ENCODE peak calls at places on chromosomes 12 and 14, in four cellular contexts. One of them, this sample, is unnamed.

GRCh38 chr12:18643673-18644072 is 94.1 kb downstream of the PLCZ1 start:
- DNase-seq in kidney epithelial cell: no peak
- DNase-seq in endothelial cell of umbilical vein: no peak
- DNase-seq in AG09309: peak
- DNase-seq in this sample: no peak

GRCh38 chr12:123056053-123056452 is 75.6 kb downstream of the ARL6IP4 start:
- DNase-seq in endothelial cell of umbilical vein: no peak
- DNase-seq in AG09309: no peak
- DNase-seq in kidney epithelial cell: no peak
- DNase-seq in this sample: no peak

GRCh38 chr14:32366995-32367394 is 37.9 kb downstream of the AKAP6 start:
- DNase-seq in kidney epithelial cell: no peak
- DNase-seq in endothelial cell of umbilical vein: no peak
- DNase-seq in AG09309: no peak
- DNase-seq in this sample: peak

GRCh38 chr14:89720741-89721315 is 233.7 kb downstream of the EFCAB11 start:
- DNase-seq in endothelial cell of umbilical vein: no peak
- DNase-seq in AG09309: no peak
- DNase-seq in kidney epithelial cell: no peak
- DNase-seq in this sample: no peak

GRCh38 chr12:122437656-122438121 is 15.2 kb upstream of the CLIP1 start:
- DNase-seq in kidney epithelial cell: no peak
- DNase-seq in endothelial cell of umbilical vein: no peak
- DNase-seq in AG09309: no peak
- DNase-seq in this sample: no peak

GRCh38 chr14:61281186-61281676 is at the start of gene TMEM30B:
- DNase-seq in endothelial cell of umbilical vein: no peak
- DNase-seq in kidney epithelial cell: no peak
- DNase-seq in AG09309: no peak
- DNase-seq in this sample: no peak

GRCh38 chr12:118190266-118190665 is 54.3 kb downstream of the PEBP1 start:
- DNase-seq in kidney epithelial cell: no peak
- DNase-seq in AG09309: no peak
- DNase-seq in endothelial cell of umbilical vein: peak
- DNase-seq in this sample: no peak

GRCh38 chr12:104142543-104142942 is 4.5 kb upstream of the NFYB start:
- DNase-seq in endothelial cell of umbilical vein: no peak
- DNase-seq in AG09309: no peak
- DNase-seq in kidney epithelial cell: no peak
- DNase-seq in this sample: no peak

GRCh38 chr14:61631044-61631692 is 64.1 kb upstream of the HIF1A start:
- DNase-seq in AG09309: no peak
- DNase-seq in kidney epithelial cell: no peak
- DNase-seq in endothelial cell of umbilical vein: no peak
- DNase-seq in this sample: no peak

GRCh38 chr12:46390881-46391280 is 18.3 kb upstream of the SLC38A2 start:
- DNase-seq in endothelial cell of umbilical vein: peak
- DNase-seq in AG09309: no peak
- DNase-seq in kidney epithelial cell: no peak
- DNase-seq in this sample: no peak

GRCh38 chr12:78928200-78929074 is 63.9 kb downstream of the SYT1 start:
- DNase-seq in endothelial cell of umbilical vein: peak
- DNase-seq in kidney epithelial cell: peak
- DNase-seq in AG09309: peak
- DNase-seq in this sample: peak

GRCh38 chr14:104238424-104239184 is 100.2 kb downstream of the KIF26A start:
- DNase-seq in AG09309: no peak
- DNase-seq in endothelial cell of umbilical vein: no peak
- DNase-seq in kidney epithelial cell: no peak
- DNase-seq in this sample: no peak

GRCh38 chr12:52395761-52396434 is 10.2 kb downstream of the KRT82 start:
- DNase-seq in kidney epithelial cell: no peak
- DNase-seq in AG09309: no peak
- DNase-seq in endothelial cell of umbilical vein: no peak
- DNase-seq in this sample: no peak

GRCh38 chr12:123427036-123427769 is 9.3 kb downstream of the RILPL2 start:
- DNase-seq in AG09309: no peak
- DNase-seq in endothelial cell of umbilical vein: no peak
- DNase-seq in kidney epithelial cell: no peak
- DNase-seq in this sample: no peak

GRCh38 chr12:122870867-122871664 is 24.9 kb downstream of the VPS37B start:
- DNase-seq in AG09309: no peak
- DNase-seq in kidney epithelial cell: no peak
- DNase-seq in endothelial cell of umbilical vein: peak
- DNase-seq in this sample: no peak

GRCh38 chr14:76910371-76910890 is 84.2 kb downstream of the LRRC74A start:
- DNase-seq in kidney epithelial cell: no peak
- DNase-seq in AG09309: no peak
- DNase-seq in endothelial cell of umbilical vein: no peak
- DNase-seq in this sample: no peak

GRCh38 chr14:74955229-74955999 is at the start of gene PGF:
- DNase-seq in AG09309: no peak
- DNase-seq in kidney epithelial cell: no peak
- DNase-seq in endothelial cell of umbilical vein: peak
- DNase-seq in this sample: no peak

GRCh38 chr12:120538281-120539156 is 4.4 kb downstream of the RNF10 start:
- DNase-seq in kidney epithelial cell: peak
- DNase-seq in endothelial cell of umbilical vein: peak
- DNase-seq in AG09309: peak
- DNase-seq in this sample: peak

GRCh38 chr14:59918824-59919581 is 941 bp upstream of the LRRC9 start:
- DNase-seq in endothelial cell of umbilical vein: peak
- DNase-seq in kidney epithelial cell: no peak
- DNase-seq in AG09309: no peak
- DNase-seq in this sample: peak
- TF ChIP-seq CTCF in endothelial cell of umbilical vein: peak
- TF ChIP-seq CTCF in kidney epithelial cell: peak
- TF ChIP-seq CTCF in AG09309: peak
- TF ChIP-seq CTCF in this sample: peak

GRCh38 chr12:40012709-40013108 is 93.2 kb downstream of the SLC2A13 start:
- DNase-seq in AG09309: no peak
- DNase-seq in kidney epithelial cell: no peak
- DNase-seq in endothelial cell of umbilical vein: peak
- DNase-seq in this sample: no peak
- H3K4me3 ChIP-seq in AG09309: no peak
- H3K4me3 ChIP-seq in kidney epithelial cell: no peak
- H3K4me3 ChIP-seq in endothelial cell of umbilical vein: no peak
- H3K4me3 ChIP-seq in this sample: no peak

GRCh38 chr12:107405436-107405835 is 280.2 kb upstream of the PWP1 start:
- DNase-seq in AG09309: no peak
- DNase-seq in kidney epithelial cell: no peak
- DNase-seq in endothelial cell of umbilical vein: no peak
- DNase-seq in this sample: no peak

GRCh38 chr12:107404981-107405380 is 280.6 kb upstream of the PWP1 start:
- DNase-seq in kidney epithelial cell: no peak
- DNase-seq in AG09309: no peak
- DNase-seq in endothelial cell of umbilical vein: peak
- DNase-seq in this sample: no peak

GRCh38 chr12:107399061-107399460 is 286.5 kb upstream of the PWP1 start:
- DNase-seq in kidney epithelial cell: no peak
- DNase-seq in endothelial cell of umbilical vein: no peak
- DNase-seq in AG09309: no peak
- DNase-seq in this sample: peak

GRCh38 chr12:107400686-107401447 is 284.7 kb upstream of the PWP1 start:
- DNase-seq in AG09309: peak
- DNase-seq in kidney epithelial cell: no peak
- DNase-seq in endothelial cell of umbilical vein: no peak
- DNase-seq in this sample: peak

DNA sequence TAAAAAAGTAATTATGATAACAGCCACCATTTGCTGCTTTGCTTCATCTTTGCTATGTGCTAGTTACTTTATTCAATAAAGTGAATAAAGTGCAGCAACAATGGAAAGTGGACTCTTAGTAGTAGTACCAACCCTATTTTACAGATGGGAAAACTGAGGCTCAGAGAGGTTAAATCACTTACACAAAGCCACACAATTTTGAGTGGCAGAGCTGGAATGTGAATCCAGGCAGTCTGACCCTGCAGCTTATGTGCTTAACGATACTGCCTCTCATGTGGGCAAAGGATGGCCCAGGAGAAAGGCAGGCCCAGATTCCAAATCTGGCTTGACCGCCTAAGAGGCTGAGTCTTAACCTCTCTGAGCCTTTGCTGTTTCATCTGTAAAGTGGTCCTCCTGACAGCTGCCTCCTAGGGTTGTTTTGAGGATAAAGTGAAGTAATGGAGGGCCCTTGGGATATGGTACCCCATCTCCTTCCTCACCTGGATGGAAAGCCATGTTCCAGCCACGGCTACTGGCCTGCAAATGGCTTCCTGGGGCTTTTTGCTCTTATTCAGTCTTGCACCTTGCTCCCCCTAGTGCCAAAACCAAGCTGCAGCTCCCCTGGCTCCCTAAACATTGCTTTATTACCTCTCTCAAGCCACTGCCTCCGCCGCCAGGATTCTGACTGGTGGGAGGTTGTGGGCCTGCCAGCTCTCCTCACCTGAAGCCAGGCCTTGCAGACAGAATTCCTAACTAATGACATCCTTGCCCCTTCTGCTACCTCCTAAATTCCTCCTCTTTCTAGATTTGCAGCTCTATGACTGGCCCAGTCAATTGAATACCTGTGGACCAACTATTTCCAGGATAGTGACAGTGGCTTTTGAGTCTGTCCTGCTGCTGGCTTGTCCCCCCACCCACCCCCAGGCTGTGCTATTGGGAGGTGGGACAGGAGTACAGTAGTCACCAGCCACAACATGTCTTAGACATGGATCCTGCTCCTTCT is 283.3 kb upstream of the PWP1 start:
- DNase-seq in endothelial cell of umbilical vein: peak
- DNase-seq in AG09309: no peak
- DNase-seq in kidney epithelial cell: no peak
- DNase-seq in this sample: peak
- TF ChIP-seq CTCF in endothelial cell of umbilical vein: peak
- TF ChIP-seq CTCF in AG09309: peak
- TF ChIP-seq CTCF in kidney epithelial cell: peak
- TF ChIP-seq CTCF in this sample: peak

DNA sequence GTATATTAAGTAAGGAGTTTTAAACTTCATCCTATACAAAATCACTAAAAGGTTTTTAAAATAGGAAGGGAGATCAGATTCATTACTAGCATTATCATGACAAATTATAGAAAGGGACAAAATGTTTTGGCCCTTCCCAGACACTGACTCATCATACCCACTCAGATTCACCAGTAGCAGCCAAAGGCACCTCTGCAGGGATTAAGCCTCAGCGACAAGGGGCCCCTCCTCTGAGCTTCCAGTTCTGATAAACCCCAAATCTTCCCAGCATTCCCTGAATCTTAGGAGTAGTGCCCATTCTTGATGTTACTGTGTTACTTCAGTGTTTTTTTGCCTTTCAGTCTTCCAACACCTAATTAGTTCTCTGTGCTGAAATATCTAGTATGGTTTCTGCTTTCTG is 14.5 kb downstream of the KRAS start:
- DNase-seq in kidney epithelial cell: no peak
- DNase-seq in AG09309: no peak
- DNase-seq in endothelial cell of umbilical vein: no peak
- DNase-seq in this sample: no peak
- H3K4me3 ChIP-seq in kidney epithelial cell: no peak
- H3K4me3 ChIP-seq in AG09309: no peak
- H3K4me3 ChIP-seq in endothelial cell of umbilical vein: no peak
- H3K4me3 ChIP-seq in this sample: no peak

GRCh38 chr12:63420206-63420644 is 248.1 kb downstream of the DPY19L2 start:
- DNase-seq in endothelial cell of umbilical vein: peak
- DNase-seq in kidney epithelial cell: no peak
- DNase-seq in AG09309: peak
- DNase-seq in this sample: peak
- TF ChIP-seq CTCF in endothelial cell of umbilical vein: peak
- TF ChIP-seq CTCF in kidney epithelial cell: peak
- TF ChIP-seq CTCF in AG09309: peak
- TF ChIP-seq CTCF in this sample: peak

DNA sequence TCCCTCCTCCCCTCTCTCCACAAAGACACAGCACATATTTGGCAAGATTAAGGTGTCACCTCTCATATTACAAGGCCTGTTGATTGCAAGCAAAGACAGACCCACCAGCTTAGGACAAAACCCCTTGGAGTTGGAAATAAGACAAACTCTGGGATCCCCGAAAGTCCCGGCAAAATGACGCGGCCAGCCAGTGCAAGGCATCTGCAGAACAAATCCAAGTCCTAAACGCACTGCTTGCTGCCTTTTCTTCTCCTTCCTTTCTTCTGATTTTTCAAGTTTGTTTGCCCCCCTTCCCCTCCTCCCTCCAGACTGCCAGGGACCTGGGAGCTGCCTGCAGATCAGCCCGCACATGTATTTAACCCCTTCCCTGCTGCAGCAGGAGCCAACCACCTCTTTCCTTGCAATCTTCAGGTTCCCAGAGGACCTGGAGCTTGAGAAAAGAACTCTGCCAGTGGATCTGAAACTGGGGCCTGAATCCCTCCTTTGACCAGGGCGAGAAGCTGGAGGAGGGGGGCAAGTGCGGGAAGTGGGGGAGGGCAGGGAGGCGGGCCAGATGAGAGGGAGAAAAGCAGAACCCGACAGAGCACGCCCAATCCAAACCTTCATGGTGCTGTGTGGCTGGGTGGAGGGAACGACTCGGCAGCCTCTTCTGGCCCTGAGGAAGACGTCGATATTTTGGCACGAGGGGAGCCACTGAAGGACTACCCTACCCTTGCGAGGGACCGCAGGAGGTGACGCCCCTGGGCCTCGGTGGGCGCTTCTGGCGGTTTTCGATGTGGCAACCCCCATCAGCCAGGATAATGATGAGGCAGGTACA is 2.0 kb upstream of the NTF3 start:
- DNase-seq in AG09309: no peak
- DNase-seq in endothelial cell of umbilical vein: no peak
- DNase-seq in kidney epithelial cell: no peak
- DNase-seq in this sample: no peak
- H3K4me3 ChIP-seq in AG09309: no peak
- H3K4me3 ChIP-seq in endothelial cell of umbilical vein: no peak
- H3K4me3 ChIP-seq in kidney epithelial cell: no peak
- H3K4me3 ChIP-seq in this sample: no peak

DNA sequence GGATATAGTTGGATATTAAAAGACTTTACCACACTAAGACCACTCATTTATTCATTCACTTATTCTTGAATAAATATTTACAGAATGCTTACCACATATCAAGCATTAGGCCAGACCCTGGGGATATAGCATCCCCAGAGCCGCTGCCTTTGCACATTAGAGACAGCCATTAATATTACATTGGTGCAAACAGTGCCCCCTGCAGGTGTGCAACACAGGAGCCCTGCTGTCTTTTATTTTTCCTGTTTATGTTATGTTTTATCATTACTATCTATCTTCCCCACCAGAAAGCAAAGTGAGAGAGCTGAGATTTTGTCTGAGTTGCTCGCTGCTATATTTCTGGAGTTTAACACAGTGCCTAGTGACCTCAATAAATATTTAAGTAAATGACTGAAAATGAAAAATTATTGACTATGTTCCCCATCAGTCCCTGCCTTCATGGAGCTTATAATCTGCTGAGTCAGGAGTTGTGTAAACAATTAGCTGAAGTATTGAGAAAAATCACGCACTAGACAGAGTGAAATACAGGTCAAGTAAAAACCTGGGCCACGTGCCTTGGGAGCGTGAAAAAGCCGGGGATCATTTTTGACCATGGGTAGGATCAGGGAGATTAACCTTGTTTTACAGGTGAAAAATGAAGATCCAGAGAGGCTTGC is 301.6 kb downstream of the PCNX1 start:
- DNase-seq in endothelial cell of umbilical vein: no peak
- DNase-seq in AG09309: no peak
- DNase-seq in kidney epithelial cell: no peak
- DNase-seq in this sample: no peak
- TF ChIP-seq CTCF in endothelial cell of umbilical vein: no peak
- TF ChIP-seq CTCF in AG09309: no peak
- TF ChIP-seq CTCF in kidney epithelial cell: no peak
- TF ChIP-seq CTCF in this sample: no peak

GRCh38 chr12:51386361-51386760 is 4.8 kb downstream of the GALNT6 start:
- DNase-seq in endothelial cell of umbilical vein: no peak
- DNase-seq in kidney epithelial cell: no peak
- DNase-seq in AG09309: no peak
- DNase-seq in this sample: no peak
- H3K4me3 ChIP-seq in endothelial cell of umbilical vein: no peak
- H3K4me3 ChIP-seq in kidney epithelial cell: no peak
- H3K4me3 ChIP-seq in AG09309: no peak
- H3K4me3 ChIP-seq in this sample: no peak

This sample was measured in astrocyte of the cerebellum.